ENCODE peak calls at places on chromosomes 4 and X, in ten cellular contexts. A is CD8-positive, alpha-beta memory T cell; I is SJSA1; F is body of pancreas; K is ovary; W is heart left ventricle; Q is dorsolateral prefrontal cortex; D is aorta; G is right cardiac atrium; M is GM23338. S is an unnamed sample.

GRCh38 chrX:115690554-115691216 is 129.7 kb downstream of the PLS3 start:
- DNase-seq in A (no peak), I (peak), F (peak), K (no peak), W (no peak), Q (no peak), D (peak), G (no peak), M (peak), S (no peak)

GRCh38 chrX:23919706-23920320 is 12.0 kb downstream of the CXorf58 start:
- DNase-seq in A (no peak), I (no peak), F (no peak), K (no peak), W (no peak), Q (no peak), D (no peak), G (no peak), M (peak), S (no peak)

GRCh38 chrX:9429767-9430166 is 35.1 kb upstream of the TBL1X start:
- DNase-seq in A (no peak), I (no peak), F (no peak), K (no peak), W (no peak), Q (no peak), D (no peak), G (no peak), M (no peak), S (no peak)

GRCh38 chrX:1392376-1393130 is 640 bp upstream of the SLC25A6 start:
- DNase-seq in A (no peak), I (peak), F (peak), K (no peak), W (no peak), Q (no peak), D (peak), G (no peak), M (peak), S (no peak)

GRCh38 chr4:1987721-1988326 is 20.9 kb downstream of the NELFA start:
- DNase-seq in A (no peak), I (no peak), F (no peak), K (no peak), W (no peak), Q (peak), D (no peak), G (no peak), M (no peak), S (no peak)

GRCh38 chr4:139853309-139853708 is 187.7 kb downstream of the MGST2 start:
- DNase-seq in A (no peak), I (no peak), F (no peak), K (no peak), W (no peak), Q (no peak), D (no peak), G (no peak), M (peak), S (no peak)

GRCh38 chr4:153137168-153137567 is 67.1 kb upstream of the TRIM2 start:
- DNase-seq in A (no peak), I (peak), F (no peak), K (peak), W (no peak), Q (no peak), D (peak), G (peak), M (no peak), S (no peak)

GRCh38 chr4:64271601-64272081 is 137.6 kb downstream of the TECRL start:
- DNase-seq in A (no peak), I (peak), F (no peak), K (no peak), W (peak), Q (no peak), D (no peak), G (peak), M (peak), S (no peak)

GRCh38 chr4:23934915-23935314 is 45.1 kb upstream of the PPARGC1A start:
- DNase-seq in A (no peak), I (no peak), F (peak), K (peak), W (peak), Q (no peak), D (peak), G (peak), M (no peak), S (no peak)

GRCh38 chrX:13168276-13168675 is 123.9 kb upstream of the FAM9C start:
- DNase-seq in A (no peak), I (no peak), F (no peak), K (no peak), W (no peak), Q (no peak), D (no peak), G (no peak), M (no peak), S (no peak)

GRCh38 chr4:70251250-70251944 is 9.0 kb downstream of the CSN3 start:
- DNase-seq in A (no peak), I (no peak), F (no peak), K (no peak), W (no peak), Q (no peak), D (no peak), G (no peak), M (no peak), S (no peak)

GRCh38 chr4:38449506-38450174 is 214.4 kb upstream of the KLF3 start:
- DNase-seq in A (no peak), I (peak), F (peak), K (no peak), W (no peak), Q (no peak), D (no peak), G (no peak), M (peak), S (no peak)

GRCh38 chr4:1236103-1236641 is 12.8 kb downstream of the CTBP1 start:
- DNase-seq in A (no peak), I (no peak), F (peak), K (no peak), W (peak), Q (peak), D (peak), G (peak), M (peak), S (no peak)

GRCh38 chr4:150212927-150213326 is 134.7 kb downstream of the DCLK2 start:
- DNase-seq in A (no peak), I (no peak), F (no peak), K (no peak), W (no peak), Q (no peak), D (no peak), G (no peak), M (no peak), S (no peak)

GRCh38 chr4:127782275-127783025 is at the start of gene HSPA4L:
- DNase-seq in A (peak), I (peak), F (peak), K (no peak), W (peak), Q (peak), D (peak), G (no peak), M (peak), S (no peak)

GRCh38 chrX:65932173-65933084 is 107.5 kb downstream of the VSIG4 start:
- DNase-seq in A (no peak), I (no peak), F (no peak), K (no peak), W (no peak), Q (no peak), D (no peak), G (no peak), M (peak), S (no peak)

GRCh38 chr4:81360722-81361121 is 111.0 kb downstream of the RASGEF1B start:
- DNase-seq in A (no peak), I (no peak), F (no peak), K (no peak), W (no peak), Q (no peak), D (no peak), G (no peak), M (no peak), S (no peak)

GRCh38 chr4:107546637-107547036 is 173.4 kb downstream of the PAPSS1 start:
- DNase-seq in A (no peak), I (no peak), F (no peak), K (no peak), W (no peak), Q (no peak), D (no peak), G (no peak), M (no peak), S (no peak)

GRCh38 chr4:124854968-124855367 is 142.4 kb upstream of the ANKRD50 start:
- DNase-seq in A (no peak), I (no peak), F (no peak), K (no peak), W (no peak), Q (no peak), D (no peak), G (no peak), M (no peak), S (no peak)

GRCh38 chr4:145231906-145232700 is 51.7 kb upstream of the OTUD4 start:
- DNase-seq in A (no peak), I (no peak), F (no peak), K (no peak), W (no peak), Q (no peak), D (no peak), G (no peak), M (no peak), S (no peak)

GRCh38 chrX:31245714-31246113 is 173.9 kb upstream of the FTHL17 start:
- DNase-seq in A (no peak), I (no peak), F (no peak), K (no peak), W (no peak), Q (no peak), D (no peak), G (no peak), M (no peak), S (no peak)

GRCh38 chr4:185384877-185385465 is 10.8 kb downstream of the LRP2BP start:
- DNase-seq in A (no peak), I (no peak), F (no peak), K (no peak), W (no peak), Q (no peak), D (no peak), G (no peak), M (peak), S (no peak)

GRCh38 chrX:68672581-68673318 is 25.3 kb downstream of the STARD8 start:
- DNase-seq in A (no peak), I (no peak), F (no peak), K (peak), W (no peak), Q (no peak), D (no peak), G (peak), M (no peak), S (no peak)

GRCh38 chr4:170853422-170854021 is 763.8 kb upstream of the AADAT start:
- DNase-seq in A (no peak), I (peak), F (peak), K (peak), W (peak), Q (peak), D (peak), G (peak), M (peak), S (no peak)

GRCh38 chrX:139738581-139738980 is 30.6 kb upstream of the MCF2 start:
- DNase-seq in A (peak), I (peak), F (no peak), K (no peak), W (no peak), Q (no peak), D (no peak), G (no peak), M (no peak), S (no peak)
- H3K4me3 ChIP-seq in A (no peak), I (no peak), F (no peak), K (no peak), W (no peak), Q (no peak), D (no peak), G (no peak), M (no peak), S (no peak)

GRCh38 chrX:74207539-74207938 is 96.4 kb upstream of the ZCCHC13 start:
- DNase-seq in A (no peak), I (no peak), F (no peak), K (no peak), W (no peak), Q (no peak), D (no peak), G (no peak), M (no peak), S (no peak)
- H3K27ac ChIP-seq in A (no peak), I (no peak), F (no peak), K (no peak), W (no peak), Q (no peak), D (no peak), G (no peak), M (no peak), S (no peak)

DNA sequence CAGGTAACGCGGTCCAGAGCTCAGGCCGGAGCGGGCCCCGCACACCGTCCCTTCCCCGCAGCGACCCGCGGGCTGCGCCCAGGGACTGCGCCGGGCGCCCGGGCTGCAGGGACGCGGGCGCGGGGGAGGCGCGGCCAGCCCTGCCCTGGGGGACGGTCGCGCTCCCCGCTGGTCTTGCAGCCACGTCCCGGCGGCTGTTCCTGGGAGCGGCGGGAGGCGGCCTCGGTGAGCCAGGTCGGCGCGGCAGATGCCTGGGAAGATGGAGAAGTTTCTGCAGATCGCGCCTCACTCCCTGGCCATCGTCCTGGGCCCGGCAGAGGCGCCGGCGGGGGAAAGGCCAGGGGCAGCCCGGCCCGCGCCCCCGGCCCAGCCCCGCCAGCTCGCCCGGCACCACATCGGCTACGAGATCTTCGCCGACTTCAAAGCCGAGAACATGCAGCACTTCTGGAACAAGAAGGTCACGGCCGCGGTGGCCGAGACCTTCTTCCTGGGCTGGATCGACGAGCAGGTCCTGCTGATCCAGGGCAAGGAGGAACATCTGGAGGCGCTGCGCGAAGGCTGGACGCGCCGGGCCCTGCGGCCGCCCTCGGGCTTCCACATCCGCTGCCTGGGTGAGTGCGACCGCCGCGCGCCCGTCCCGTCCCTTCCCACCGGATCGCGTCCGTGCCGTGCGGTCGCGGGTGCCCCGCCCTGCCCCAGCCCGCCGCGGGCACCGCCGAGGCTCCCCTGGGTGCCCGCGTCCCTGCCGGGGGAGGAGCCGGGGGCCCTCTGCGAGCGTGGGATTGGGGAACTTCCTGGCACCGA is 107.5 kb upstream of the STOX2 start:
- DNase-seq in A (no peak), I (peak), F (peak), K (peak), W (peak), Q (no peak), D (no peak), G (peak), M (peak), S (peak)
- H3K4me3 ChIP-seq in A (no peak), I (peak), F (peak), K (peak), W (peak), Q (peak), D (no peak), G (peak), M (peak), S (no peak)

GRCh38 chr4:39524420-39524957 is 2.8 kb downstream of the UGDH start:
- DNase-seq in A (no peak), I (no peak), F (no peak), K (no peak), W (no peak), Q (no peak), D (no peak), G (no peak), M (no peak), S (no peak)

GRCh38 chr4:39528056-39528465 is 822 bp upstream of the UGDH start:
- DNase-seq in A (no peak), I (no peak), F (no peak), K (no peak), W (no peak), Q (no peak), D (peak), G (no peak), M (no peak), S (peak)

GRCh38 chr4:39526810-39527295 is 386 bp downstream of the UGDH start:
- DNase-seq in A (peak), I (no peak), F (no peak), K (no peak), W (no peak), Q (no peak), D (no peak), G (no peak), M (peak), S (peak)

GRCh38 chr4:39527296-39528055 is at the start of gene UGDH:
- DNase-seq in A (peak), I (peak), F (peak), K (peak), W (peak), Q (peak), D (peak), G (peak), M (peak), S (peak)

GRCh38 chr4:39526283-39526682 is 956 bp downstream of the UGDH start:
- DNase-seq in A (no peak), I (no peak), F (no peak), K (no peak), W (no peak), Q (no peak), D (no peak), G (no peak), M (no peak), S (no peak)
- H3K27ac ChIP-seq in A (peak), I (no peak), F (peak), K (peak), W (peak), Q (peak), D (peak), G (no peak), M (peak), S (peak)

DNA sequence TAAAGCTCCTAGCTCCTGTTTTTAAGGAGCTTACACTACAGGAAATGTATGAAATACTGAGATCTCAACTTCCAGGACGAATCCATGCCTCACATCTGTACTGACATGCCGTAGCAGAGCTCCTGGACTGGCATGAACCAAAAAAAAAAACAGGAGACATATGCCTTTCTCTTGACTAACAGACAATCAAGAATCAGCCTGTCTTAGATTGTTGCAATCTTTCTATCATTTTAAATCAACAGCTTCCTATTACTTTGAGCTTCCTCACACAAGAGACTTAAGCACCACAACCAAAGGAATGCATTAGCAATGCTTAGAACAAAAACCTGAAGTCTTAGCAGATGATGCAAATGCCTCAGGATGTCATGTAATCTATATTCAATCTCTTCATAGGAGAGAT is 34.7 kb upstream of the AREG start:
- DNase-seq in A (no peak), I (no peak), F (no peak), K (no peak), W (no peak), Q (no peak), D (no peak), G (no peak), M (peak), S (no peak)
- H3K4me3 ChIP-seq in A (no peak), I (no peak), F (no peak), K (no peak), W (no peak), Q (no peak), D (no peak), G (no peak), M (no peak), S (no peak)

GRCh38 chr4:147770831-147771230 is 38.9 kb downstream of the ARHGAP10 start:
- DNase-seq in A (no peak), I (no peak), F (no peak), K (no peak), W (no peak), Q (no peak), D (no peak), G (no peak), M (no peak), S (no peak)

GRCh38 chr4:147776600-147777175 is 44.8 kb downstream of the ARHGAP10 start:
- DNase-seq in A (no peak), I (no peak), F (no peak), K (no peak), W (no peak), Q (no peak), D (no peak), G (no peak), M (no peak), S (no peak)

GRCh38 chr4:147772459-147772969 is 40.6 kb downstream of the ARHGAP10 start:
- DNase-seq in A (no peak), I (peak), F (no peak), K (no peak), W (no peak), Q (no peak), D (no peak), G (no peak), M (no peak), S (no peak)

GRCh38 chr4:147772056-147772455 is 40.2 kb downstream of the ARHGAP10 start:
- DNase-seq in A (no peak), I (no peak), F (no peak), K (no peak), W (no peak), Q (no peak), D (no peak), G (no peak), M (no peak), S (no peak)

DNA sequence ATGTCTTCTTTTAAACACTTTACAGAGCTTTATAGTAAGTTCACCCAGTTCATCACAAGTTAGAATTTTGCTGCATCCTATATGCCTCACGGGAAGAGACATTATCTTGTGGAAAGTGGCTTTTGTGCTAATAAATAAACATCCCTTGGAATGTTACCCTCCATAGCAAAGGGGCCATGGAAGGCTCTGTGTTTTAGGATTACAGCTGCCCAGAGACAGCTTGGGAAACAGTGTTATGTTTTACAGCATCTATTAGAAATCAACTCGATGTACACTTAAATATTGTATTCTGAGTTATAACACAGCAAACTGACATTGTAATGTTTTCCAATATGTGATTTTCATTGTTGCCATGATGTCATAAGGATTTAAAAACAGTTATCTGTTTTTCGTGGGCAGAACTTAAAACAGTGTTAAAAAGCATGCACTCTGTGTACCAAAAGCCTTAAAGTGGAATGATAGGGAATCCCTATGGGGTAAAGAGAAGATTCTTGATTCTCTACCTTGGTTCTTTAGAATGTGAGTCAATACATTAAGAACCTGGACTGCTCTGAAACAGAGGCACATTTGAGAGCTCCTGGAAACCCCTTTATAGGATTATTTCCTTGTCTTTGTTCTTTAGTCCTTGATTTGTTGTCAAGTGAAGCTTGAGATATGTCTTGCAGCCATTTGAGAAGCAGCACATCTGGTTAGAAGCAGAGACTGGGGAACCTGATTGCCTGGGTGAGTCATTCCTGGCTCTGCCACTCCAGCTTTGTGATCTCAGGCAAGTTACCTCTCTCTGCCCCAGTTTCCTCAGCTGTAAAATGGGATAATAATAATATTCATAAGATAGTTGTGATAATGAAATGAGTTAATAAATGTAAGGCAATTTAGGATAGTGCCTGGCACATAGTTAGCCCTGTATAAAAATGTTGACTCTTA is 41.6 kb downstream of the ARHGAP10 start:
- DNase-seq in A (no peak), I (peak), F (no peak), K (no peak), W (no peak), Q (no peak), D (no peak), G (no peak), M (no peak), S (no peak)
- H3K27ac ChIP-seq in A (no peak), I (peak), F (no peak), K (no peak), W (peak), Q (no peak), D (no peak), G (peak), M (no peak), S (no peak)

GRCh38 chrX:101287402-101287801 is 3.7 kb downstream of the TAF7L start:
- DNase-seq in A (peak), I (peak), F (no peak), K (no peak), W (no peak), Q (no peak), D (no peak), G (no peak), M (peak), S (no peak)

DNA sequence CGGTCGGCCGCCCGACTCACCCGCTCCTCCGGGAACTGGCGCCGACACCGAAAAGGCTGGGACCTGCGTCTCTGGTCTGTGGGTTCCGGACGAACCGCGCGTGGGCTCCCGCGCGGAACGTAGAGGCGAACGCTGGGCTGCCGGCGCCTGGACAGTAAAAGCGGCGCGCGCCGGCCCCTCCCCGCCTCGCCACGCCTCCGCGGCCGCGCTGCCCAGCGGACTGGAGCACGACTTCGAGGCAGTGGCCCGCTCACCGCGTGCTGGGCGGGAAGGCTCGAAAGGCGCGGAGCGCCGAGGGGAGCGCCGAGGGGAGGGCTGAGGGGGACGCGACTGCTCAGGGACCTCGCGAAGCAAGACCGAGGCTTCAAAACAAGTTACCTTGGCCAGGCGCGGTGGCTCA is at the start of gene TAF7L:
- DNase-seq in A (no peak), I (no peak), F (no peak), K (no peak), W (no peak), Q (no peak), D (no peak), G (peak), M (peak), S (no peak)
- H3K4me3 ChIP-seq in A (no peak), I (no peak), F (no peak), K (no peak), W (no peak), Q (peak), D (no peak), G (peak), M (peak), S (no peak)

S was measured in naive thymus-derived CD4-positive, alpha-beta T cell.